ENCODE peak calls at places on chromosome 2, in nine cellular contexts. G, O, B, N, V, F, K, Z and A are unnamed samples.

GRCh38 chr2:217733461-217733860 is 269.3 kb downstream of the TNS1 start:
- DNase-seq in Z (no peak), F (no peak), N (no peak), G (peak; percentile 79), K (no peak), O (no peak), V (no peak), B (no peak), A (no peak)

GRCh38 chr2:238955648-238956531 is 108.0 kb downstream of the TWIST2 start:
- DNase-seq in G (peak; percentile 76), O (peak; percentile 28), Z (no peak), B (no peak), F (no peak), N (no peak), K (no peak), V (no peak), A (no peak)

GRCh38 chr2:68776124-68776523 is 41.5 kb downstream of the ARHGAP25 start:
- DNase-seq in F (no peak), O (no peak), V (no peak), N (no peak), K (no peak), G (no peak), Z (no peak), B (no peak), A (peak; percentile 63)

GRCh38 chr2:119156891-119157773 is 1.4 kb downstream of the C1QL2 start:
- DNase-seq in G (no peak), O (no peak), B (no peak), K (no peak), F (no peak), N (no peak), Z (peak; percentile 79), V (no peak), A (no peak)

GRCh38 chr2:114046373-114046772 is 156.5 kb downstream of the ACTR3 start:
- DNase-seq in G (no peak), O (no peak), Z (no peak), V (no peak), K (no peak), F (no peak), N (no peak), B (no peak), A (no peak)

GRCh38 chr2:103739216-103739615 is 977.4 kb downstream of the TMEM182 start:
- DNase-seq in N (no peak), B (no peak), F (no peak), O (no peak), G (no peak), Z (no peak), V (no peak), K (no peak), A (no peak)

GRCh38 chr2:170335351-170335750 is 157.4 kb downstream of the MYO3B start:
- DNase-seq in G (no peak), K (no peak), F (no peak), B (no peak), N (no peak), Z (no peak), O (no peak), V (no peak), A (no peak)

GRCh38 chr2:190578158-190579057 is 43.9 kb upstream of the NEMP2 start:
- DNase-seq in Z (no peak), F (no peak), V (no peak), K (no peak), B (peak; percentile 97), G (peak; percentile 31), N (no peak), O (no peak), A (peak; percentile 74)

GRCh38 chr2:239644016-239644415 is 243.2 kb upstream of the HDAC4 start:
- DNase-seq in K (peak; percentile 50), Z (peak; percentile 55), O (no peak), F (no peak), N (no peak), G (peak; percentile 61), V (no peak), B (peak; percentile 38), A (peak; percentile 31)

GRCh38 chr2:129255610-129256313 is 723.7 kb upstream of the RAB6C start:
- DNase-seq in N (no peak), F (no peak), G (no peak), B (no peak), K (no peak), Z (no peak), O (no peak), V (no peak), A (no peak)

GRCh38 chr2:118857677-118858484 is 10.4 kb upstream of the EN1 start:
- DNase-seq in F (no peak), V (peak; percentile 24), Z (peak; percentile 75), B (no peak), K (peak; percentile 45), N (no peak), O (no peak), G (no peak), A (no peak)

GRCh38 chr2:96929245-96929925 is 57.0 kb downstream of the FAM178B start:
- DNase-seq in Z (no peak), O (no peak), B (no peak), F (no peak), K (no peak), V (no peak), G (no peak), N (no peak), A (no peak)

GRCh38 chr2:120476141-120476540 is 130.2 kb downstream of the INHBB start:
- DNase-seq in O (no peak), G (peak; percentile 61), N (no peak), K (no peak), B (no peak), V (no peak), F (no peak), Z (peak; percentile 31), A (no peak)

GRCh38 chr2:47569658-47570398 is 166.9 kb downstream of the MSH2 start:
- DNase-seq in Z (peak; percentile 81), V (peak; percentile 26), B (peak; percentile 33), F (no peak), G (peak; percentile 32), O (no peak), N (no peak), K (peak; percentile 75), A (no peak)

GRCh38 chr2:173104156-173104555 is 28.5 kb downstream of the MAP3K20 start:
- DNase-seq in Z (no peak), K (no peak), F (no peak), O (no peak), V (no peak), B (no peak), G (no peak), N (no peak), A (no peak)
- H3K4me1 ChIP-seq in Z (peaks cover 2% of the 10 kb centered on the region), K (no peaks in the 10 kb centered on the region), F (no peaks in the 10 kb centered on the region), O (peaks cover 7% of the 10 kb centered on the region), V (no peaks in the 10 kb centered on the region), B (peaks cover 47% of the 10 kb centered on the region), G (peaks cover 20% of the 10 kb centered on the region), N (peaks cover 2% of the 10 kb centered on the region), A (peaks cover 12% of the 10 kb centered on the region)

GRCh38 chr2:116450990-116451389 is 1363.5 kb upstream of the DDX18 start:
- DNase-seq in F (no peak), O (no peak), B (no peak), K (no peak), N (no peak), V (no peak), G (no peak), Z (no peak), A (no peak)

GRCh38 chr2:116456429-116456828 is 1358.1 kb upstream of the DDX18 start:
- DNase-seq in G (no peak), K (no peak), B (no peak), N (no peak), F (no peak), Z (no peak), V (no peak), O (no peak), A (no peak)
- H3K9me3 ChIP-seq in G (no peaks in the 10 kb centered on the region), K (no peaks in the 10 kb centered on the region), B (no peaks in the 10 kb centered on the region), N (no peaks in the 10 kb centered on the region), F (peaks cover 11% of the 10 kb centered on the region), Z (peaks cover 9% of the 10 kb centered on the region), V (no peaks in the 10 kb centered on the region), O (no peaks in the 10 kb centered on the region), A (peaks cover 2% of the 10 kb centered on the region)

GRCh38 chr2:106191511-106192016 is 2.5 kb downstream of the UXS1 start:
- DNase-seq in O (no peak), K (no peak), F (no peak), V (no peak), Z (peak; percentile 53), G (no peak), B (no peak), N (no peak), A (no peak)

GRCh38 chr2:106193977-106194778 is at the start of gene UXS1:
- DNase-seq in B (peak; percentile 96), K (peak; percentile 99), V (peak; percentile 97), F (peak; percentile 96), O (peak; percentile 99), Z (peak; percentile 99), G (peak; percentile 99), N (peak; percentile 98), A (peak; percentile 98)

GRCh38 chr2:106193491-106193976 is 567 bp downstream of the UXS1 start:
- DNase-seq in Z (peak; percentile 77), O (no peak), K (peak; percentile 78), F (no peak), N (peak; percentile 22), V (peak; percentile 15), B (no peak), G (peak; percentile 57), A (peak; percentile 32)

GRCh38 chr2:106195456-106195855 is 1.4 kb upstream of the UXS1 start:
- DNase-seq in G (no peak), K (no peak), O (no peak), V (no peak), N (no peak), F (no peak), Z (no peak), B (no peak), A (peak; percentile 59)

DNA sequence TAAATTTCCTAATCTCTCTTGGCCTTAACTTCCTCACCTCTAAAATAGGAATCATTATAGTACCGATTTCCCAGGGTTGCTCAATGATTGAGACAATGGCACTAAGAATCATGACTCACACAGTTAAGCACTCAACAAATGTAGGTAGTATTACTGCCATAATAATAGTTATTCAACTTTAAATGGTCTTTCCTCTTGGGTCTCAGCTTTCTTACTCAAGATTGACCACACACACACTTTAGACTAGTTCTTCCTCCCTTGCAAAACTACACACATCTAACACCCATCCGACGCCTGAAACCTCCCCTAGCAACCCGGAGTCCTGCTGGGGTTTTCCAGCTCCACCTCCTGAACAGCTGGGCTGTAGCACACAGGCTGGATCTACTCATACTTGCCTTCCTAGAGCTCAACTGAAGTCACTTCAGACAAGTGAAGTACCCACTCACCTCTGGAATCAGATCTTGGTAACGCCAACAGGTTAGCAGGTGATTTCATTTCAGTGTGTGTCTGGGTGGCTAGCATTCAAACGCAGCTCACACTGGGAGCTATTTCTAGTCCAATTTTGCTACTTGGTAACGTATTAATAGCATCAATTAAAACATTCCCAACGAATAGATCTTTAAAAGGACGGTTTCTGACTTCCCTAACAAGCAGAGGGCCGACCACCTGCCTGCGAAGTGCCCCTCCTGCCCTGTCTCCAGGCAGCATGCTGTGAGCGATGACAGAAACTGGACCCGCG is 1.2 kb downstream of the UXS1 start:
- DNase-seq in K (peak; percentile 44), N (no peak), F (no peak), Z (peak; percentile 76), B (peak; percentile 45), O (no peak), G (peak; percentile 89), V (no peak), A (peak; percentile 77)
- H3K27ac ChIP-seq in K (no peak overlapping the region), N (peak overlapping the region; percentile 16), F (peak overlapping the region; percentile 87), Z (no peak overlapping the region), B (peak overlapping the region; percentile 92), O (peak overlapping the region; percentile 68), G (peak overlapping the region; percentile 44), V (no peak overlapping the region), A (peak overlapping the region; percentile 55)

DNA sequence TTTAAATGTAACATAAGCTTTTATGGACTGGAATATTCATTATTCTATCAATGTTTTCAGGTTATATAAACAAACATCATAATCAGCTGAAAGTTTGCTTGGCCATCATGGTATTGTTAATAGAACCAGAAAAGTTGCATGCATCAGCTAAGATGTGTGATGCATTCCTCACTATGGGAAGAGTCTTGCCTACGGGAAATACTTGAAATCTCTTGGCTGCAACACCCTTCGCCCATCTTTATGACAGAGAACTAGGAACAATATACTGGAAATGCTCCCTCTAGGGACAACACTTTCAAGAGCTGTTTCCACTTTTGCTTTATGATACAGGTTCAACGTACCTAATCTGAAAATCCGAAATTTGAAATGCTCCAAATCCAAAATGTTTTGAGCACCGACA is 1390.8 kb downstream of the DPP10 start:
- DNase-seq in K (no peak), V (no peak), B (no peak), F (no peak), N (no peak), G (no peak), O (no peak), Z (no peak), A (no peak)
- H3K4me1 ChIP-seq in K (no peaks in the 10 kb centered on the region), V (no peaks in the 10 kb centered on the region), B (no peaks in the 10 kb centered on the region), F (no peaks in the 10 kb centered on the region), N (no peaks in the 10 kb centered on the region), G (no peaks in the 10 kb centered on the region), O (no peaks in the 10 kb centered on the region), Z (no peaks in the 10 kb centered on the region), A (no peaks in the 10 kb centered on the region)